ENCODE peak calls at places on chromosomes 4 and X, in five cellular contexts. U is dorsolateral prefrontal cortex; C is activated CD8-positive, alpha-beta memory T cell treated with anti-CD3 and anti-CD28 coated beads for 1 hour; K is AG08396; W is Peyer's patch. F is an unnamed sample.

GRCh38 chr4:37685726-37686372 is 327 bp downstream of the RELL1 start:
- DNase-seq in U (no peak), C (no peak), K (peak), W (peak), F (no peak)

GRCh38 chr4:94415448-94415847 is 36.3 kb upstream of the PDLIM5 start:
- DNase-seq in U (no peak), C (no peak), K (no peak), W (no peak), F (no peak)

GRCh38 chr4:73021634-73022033 is 47.9 kb downstream of the COX18 start:
- DNase-seq in U (no peak), C (no peak), K (peak), W (no peak), F (peak)

GRCh38 chrX:40107291-40108083 is 9.7 kb upstream of the BCOR start:
- DNase-seq in U (peak), C (no peak), K (peak), W (peak), F (no peak)

GRCh38 chrX:1534321-1535168 is 2.4 kb downstream of the P2RY8 start:
- DNase-seq in U (no peak), C (no peak), K (no peak), W (peak), F (no peak)

GRCh38 chr4:169662226-169662625 is 41.8 kb downstream of the CLCN3 start:
- DNase-seq in U (no peak), C (no peak), K (no peak), W (no peak), F (no peak)

GRCh38 chrX:28889691-28890090 is 302.4 kb downstream of the IL1RAPL1 start:
- DNase-seq in U (no peak), C (no peak), K (no peak), W (no peak), F (no peak)

GRCh38 chrX:5746231-5746630 is 482.4 kb downstream of the NLGN4X start:
- DNase-seq in U (no peak), C (no peak), K (no peak), W (no peak), F (no peak)

GRCh38 chrX:22135994-22136684 is 104.0 kb downstream of the PHEX start:
- DNase-seq in U (no peak), C (no peak), K (peak), W (no peak), F (no peak)

GRCh38 chr4:83340692-83341343 is 6.2 kb upstream of the HPSE start:
- DNase-seq in U (no peak), C (peak), K (no peak), W (no peak), F (no peak)

GRCh38 chr4:41921476-41921875 is 13.8 kb upstream of the TMEM33 start:
- DNase-seq in U (no peak), C (no peak), K (no peak), W (no peak), F (no peak)

GRCh38 chr4:126969360-126969759 is 663.4 kb upstream of the INTU start:
- DNase-seq in U (no peak), C (no peak), K (no peak), W (no peak), F (no peak)

GRCh38 chr4:41362647-41363383 is 106.1 kb downstream of the UCHL1 start:
- DNase-seq in U (no peak), C (no peak), K (no peak), W (no peak), F (no peak)

GRCh38 chr4:168241953-168242352 is 76.6 kb downstream of the DDX60 start:
- DNase-seq in U (no peak), C (no peak), K (no peak), W (no peak), F (no peak)

GRCh38 chrX:147902270-147902669 is 9.4 kb upstream of the FMR1 start:
- DNase-seq in U (no peak), C (no peak), K (no peak), W (no peak), F (no peak)

GRCh38 chrX:102712216-102712966 is at the start of gene GPRASP2:
- DNase-seq in U (peak), C (no peak), K (peak), W (peak), F (no peak)

GRCh38 chrX:78322863-78323262 is 4.5 kb downstream of the CYSLTR1 start:
- DNase-seq in U (no peak), C (no peak), K (no peak), W (no peak), F (no peak)

GRCh38 chrX:31445542-31445941 is 373.7 kb upstream of the FTHL17 start:
- DNase-seq in U (no peak), C (no peak), K (no peak), W (no peak), F (no peak)

GRCh38 chr4:160745126-160745525 is 1418.7 kb downstream of the FSTL5 start:
- DNase-seq in U (no peak), C (no peak), K (no peak), W (no peak), F (no peak)

GRCh38 chr4:101075536-101075935 is 271.8 kb downstream of the PPP3CA start:
- DNase-seq in U (no peak), C (no peak), K (no peak), W (no peak), F (no peak)

GRCh38 chrX:85994787-85995186 is 52.6 kb downstream of the CHM start:
- DNase-seq in U (no peak), C (no peak), K (no peak), W (no peak), F (no peak)

GRCh38 chrX:140701480-140701879 is 8.1 kb upstream of the LINC00632 start:
- DNase-seq in U (no peak), C (no peak), K (no peak), W (no peak), F (no peak)

GRCh38 chr4:25760518-25761157 is 102.2 kb downstream of the SEL1L3 start:
- DNase-seq in U (no peak), C (no peak), K (no peak), W (no peak), F (no peak)

GRCh38 chr4:155624478-155624877 is 42.2 kb upstream of the GUCY1A1 start:
- DNase-seq in U (no peak), C (no peak), K (no peak), W (no peak), F (no peak)

GRCh38 chrX:110415440-110416167 is 57.0 kb downstream of the RTL9 start:
- DNase-seq in U (no peak), C (no peak), K (no peak), W (no peak), F (no peak)

GRCh38 chr4:140012688-140013087 is 141.3 kb downstream of the MAML3 start:
- DNase-seq in U (no peak), C (peak), K (peak), W (peak), F (peak)

GRCh38 chr4:8230033-8230432 is 30.9 kb downstream of the SH3TC1 start:
- DNase-seq in U (no peak), C (no peak), K (no peak), W (no peak), F (no peak)

F was measured in fibroblast of the conjunctiva.